ENCODE peak calls at places on chromosomes 2 and 18, in four cellular contexts. One of them, this sample, is unnamed.

GRCh38 chr2:190695739-190696138 is 46.9 kb downstream of the NAB1 start:
- DNase-seq in GM12878: no peak
- DNase-seq in HepG2: no peak
- DNase-seq in K562: no peak
- DNase-seq in this sample: no peak

GRCh38 chr18:3093624-3094354 is 80.8 kb upstream of the LPIN2 start:
- DNase-seq in GM12878: no peak
- DNase-seq in HepG2: no peak
- DNase-seq in K562: no peak
- DNase-seq in this sample: no peak

GRCh38 chr2:58057890-58058590 is 11.4 kb downstream of the VRK2 start:
- DNase-seq in GM12878: no peak
- DNase-seq in HepG2: no peak
- DNase-seq in K562: no peak
- DNase-seq in this sample: no peak

GRCh38 chr2:209685340-209685739 is 86.3 kb upstream of the UNC80 start:
- DNase-seq in GM12878: no peak
- DNase-seq in HepG2: no peak
- DNase-seq in K562: no peak
- DNase-seq in this sample: no peak

GRCh38 chr2:74544634-74545033 is 9.1 kb downstream of the LOXL3 start:
- DNase-seq in GM12878: no peak
- DNase-seq in HepG2: no peak
- DNase-seq in K562: peak; percentile 35
- DNase-seq in this sample: no peak

GRCh38 chr2:14552286-14552685 is 80.2 kb upstream of the LRATD1 start:
- DNase-seq in GM12878: no peak
- DNase-seq in HepG2: no peak
- DNase-seq in K562: no peak
- DNase-seq in this sample: no peak

GRCh38 chr2:237915576-237915975 is 51.2 kb upstream of the UBE2F start:
- DNase-seq in GM12878: no peak
- DNase-seq in HepG2: no peak
- DNase-seq in K562: no peak
- DNase-seq in this sample: no peak

GRCh38 chr18:67665266-67665665 is 148.7 kb upstream of the DSEL start:
- DNase-seq in GM12878: no peak
- DNase-seq in HepG2: no peak
- DNase-seq in K562: no peak
- DNase-seq in this sample: no peak

GRCh38 chr2:203797363-203798111 is 70.0 kb upstream of the CTLA4 start:
- DNase-seq in GM12878: no peak
- DNase-seq in HepG2: no peak
- DNase-seq in K562: no peak
- DNase-seq in this sample: no peak

GRCh38 chr18:1760901-1761300 is 810.4 kb downstream of the METTL4 start:
- DNase-seq in GM12878: no peak
- DNase-seq in HepG2: no peak
- DNase-seq in K562: no peak
- DNase-seq in this sample: no peak

GRCh38 chr2:239758325-239758877 is 266.7 kb downstream of the NDUFA10 start:
- DNase-seq in GM12878: no peak
- DNase-seq in HepG2: no peak
- DNase-seq in K562: no peak
- DNase-seq in this sample: no peak

GRCh38 chr2:212548459-212548815 is 9.8 kb upstream of the ERBB4 start:
- DNase-seq in GM12878: no peak
- DNase-seq in HepG2: peak; percentile 42
- DNase-seq in K562: no peak
- DNase-seq in this sample: no peak

GRCh38 chr2:27844821-27845255 is 45.3 kb downstream of the RBKS start:
- DNase-seq in GM12878: no peak
- DNase-seq in HepG2: no peak
- DNase-seq in K562: no peak
- DNase-seq in this sample: no peak

GRCh38 chr2:168030862-168031624 is 216.4 kb downstream of the STK39 start:
- DNase-seq in GM12878: peak; percentile 44
- DNase-seq in HepG2: no peak
- DNase-seq in K562: no peak
- DNase-seq in this sample: no peak

GRCh38 chr2:121858406-121858805 is 103.0 kb downstream of the TSN start:
- DNase-seq in GM12878: no peak
- DNase-seq in HepG2: no peak
- DNase-seq in K562: no peak
- DNase-seq in this sample: no peak

GRCh38 chr2:192161670-192162290 is 33.0 kb downstream of the TMEFF2 start:
- DNase-seq in GM12878: no peak
- DNase-seq in HepG2: no peak
- DNase-seq in K562: no peak
- DNase-seq in this sample: no peak

GRCh38 chr2:215716971-215717370 is 281.1 kb upstream of the FN1 start:
- DNase-seq in GM12878: no peak
- DNase-seq in HepG2: no peak
- DNase-seq in K562: no peak
- DNase-seq in this sample: no peak

GRCh38 chr2:147487286-147487979 is 357.4 kb upstream of the ACVR2A start:
- DNase-seq in GM12878: no peak
- DNase-seq in HepG2: no peak
- DNase-seq in K562: no peak
- DNase-seq in this sample: no peak

GRCh38 chr2:240236217-240237111 is 96.0 kb upstream of the OTOS start:
- DNase-seq in GM12878: no peak
- DNase-seq in HepG2: no peak
- DNase-seq in K562: no peak
- DNase-seq in this sample: no peak

GRCh38 chr18:47772374-47773248 is 157.8 kb downstream of the SMAD2 start:
- DNase-seq in GM12878: no peak
- DNase-seq in HepG2: peak; percentile 29
- DNase-seq in K562: peak; percentile 55
- DNase-seq in this sample: peak; percentile 91

GRCh38 chr2:173574713-173575112 is 220.0 kb downstream of the CDCA7 start:
- DNase-seq in GM12878: no peak
- DNase-seq in HepG2: no peak
- DNase-seq in K562: no peak
- DNase-seq in this sample: no peak

GRCh38 chr2:162000466-162000865 is 73.5 kb downstream of the DPP4 start:
- DNase-seq in GM12878: no peak
- DNase-seq in HepG2: no peak
- DNase-seq in K562: no peak
- DNase-seq in this sample: no peak

GRCh38 chr2:239240480-239240881 is 160.3 kb downstream of the HDAC4 start:
- DNase-seq in GM12878: no peak
- DNase-seq in HepG2: no peak
- DNase-seq in K562: peak; percentile 38
- DNase-seq in this sample: no peak

GRCh38 chr18:2961828-2962227 is 51.1 kb downstream of the LPIN2 start:
- DNase-seq in GM12878: no peak
- DNase-seq in HepG2: no peak
- DNase-seq in K562: no peak
- DNase-seq in this sample: no peak

GRCh38 chr2:201857326-201857725 is 51.0 kb downstream of the CDK15 start:
- DNase-seq in GM12878: no peak
- DNase-seq in HepG2: no peak
- DNase-seq in K562: no peak
- DNase-seq in this sample: no peak

GRCh38 chr18:3857544-3857943 is 407.6 kb downstream of the TGIF1 start:
- DNase-seq in GM12878: no peak
- DNase-seq in HepG2: no peak
- DNase-seq in K562: no peak
- DNase-seq in this sample: no peak

GRCh38 chr2:63669596-63669995 is 80.8 kb downstream of the MDH1 start:
- DNase-seq in GM12878: no peak
- DNase-seq in HepG2: no peak
- DNase-seq in K562: no peak
- DNase-seq in this sample: no peak

GRCh38 chr2:74779587-74780135 is 54.3 kb upstream of the HK2 start:
- DNase-seq in GM12878: no peak
- DNase-seq in HepG2: no peak
- DNase-seq in K562: no peak
- DNase-seq in this sample: no peak

GRCh38 chr2:188676012-188676405 is 298.2 kb upstream of the COL3A1 start:
- DNase-seq in GM12878: no peak
- DNase-seq in HepG2: no peak
- DNase-seq in K562: no peak
- DNase-seq in this sample: no peak

GRCh38 chr2:105839793-105840192 is 95.1 kb downstream of the NCK2 start:
- DNase-seq in GM12878: no peak
- DNase-seq in HepG2: no peak
- DNase-seq in K562: no peak
- DNase-seq in this sample: no peak

GRCh38 chr2:58973831-58974281 is 732.7 kb upstream of the FANCL start:
- DNase-seq in GM12878: no peak
- DNase-seq in HepG2: no peak
- DNase-seq in K562: no peak
- DNase-seq in this sample: peak; percentile 65

GRCh38 chr18:31506024-31506742 is 8.2 kb downstream of the DSG2 start:
- DNase-seq in GM12878: no peak
- DNase-seq in HepG2: peak; percentile 46
- DNase-seq in K562: no peak
- DNase-seq in this sample: no peak

GRCh38 chr2:195561205-195562032 is 95.6 kb upstream of the SLC39A10 start:
- DNase-seq in GM12878: peak; percentile 82
- DNase-seq in HepG2: no peak
- DNase-seq in K562: no peak
- DNase-seq in this sample: no peak

GRCh38 chr2:46431481-46432235 is 47.7 kb upstream of the TMEM247 start:
- DNase-seq in GM12878: no peak
- DNase-seq in HepG2: no peak
- DNase-seq in K562: no peak
- DNase-seq in this sample: no peak

GRCh38 chr2:127585270-127585807 is 49.9 kb downstream of the MYO7B start:
- DNase-seq in GM12878: no peak
- DNase-seq in HepG2: no peak
- DNase-seq in K562: no peak
- DNase-seq in this sample: no peak
- TF ChIP-seq NR2C2 in GM12878: no peak
- TF ChIP-seq NR2C2 in HepG2: no peak
- TF ChIP-seq NR2C2 in K562: no peak
- TF ChIP-seq NR2C2 in this sample: no peak

GRCh38 chr2:19736191-19736831 is 165.5 kb downstream of the TTC32 start:
- DNase-seq in GM12878: no peak
- DNase-seq in HepG2: no peak
- DNase-seq in K562: no peak
- DNase-seq in this sample: no peak
- TF ChIP-seq NR2C2 in GM12878: no peak
- TF ChIP-seq NR2C2 in HepG2: no peak
- TF ChIP-seq NR2C2 in K562: no peak
- TF ChIP-seq NR2C2 in this sample: no peak

GRCh38 chr2:9099341-9099751 is 95.9 kb upstream of the MBOAT2 start:
- DNase-seq in GM12878: peak; percentile 76
- DNase-seq in HepG2: peak; percentile 57
- DNase-seq in K562: no peak
- DNase-seq in this sample: no peak

GRCh38 chr2:9095690-9096089 is 92.2 kb upstream of the MBOAT2 start:
- DNase-seq in GM12878: no peak
- DNase-seq in HepG2: no peak
- DNase-seq in K562: no peak
- DNase-seq in this sample: peak; percentile 67

GRCh38 chr2:9096761-9097160 is 93.3 kb upstream of the MBOAT2 start:
- DNase-seq in GM12878: no peak
- DNase-seq in HepG2: no peak
- DNase-seq in K562: no peak
- DNase-seq in this sample: no peak

GRCh38 chr2:9097239-9097638 is 93.8 kb upstream of the MBOAT2 start:
- DNase-seq in GM12878: no peak
- DNase-seq in HepG2: no peak
- DNase-seq in K562: no peak
- DNase-seq in this sample: no peak

GRCh38 chr2:9097871-9098270 is 94.4 kb upstream of the MBOAT2 start:
- DNase-seq in GM12878: no peak
- DNase-seq in HepG2: no peak
- DNase-seq in K562: no peak
- DNase-seq in this sample: no peak
- TF ChIP-seq NR2C2 in GM12878: no peak
- TF ChIP-seq NR2C2 in HepG2: no peak
- TF ChIP-seq NR2C2 in K562: no peak
- TF ChIP-seq NR2C2 in this sample: no peak

GRCh38 chr2:143685439-143686078 is 556.3 kb downstream of the ARHGAP15 start:
- DNase-seq in GM12878: no peak
- DNase-seq in HepG2: no peak
- DNase-seq in K562: no peak
- DNase-seq in this sample: no peak
- TF ChIP-seq NR2C2 in GM12878: no peak
- TF ChIP-seq NR2C2 in HepG2: no peak
- TF ChIP-seq NR2C2 in K562: no peak
- TF ChIP-seq NR2C2 in this sample: no peak

GRCh38 chr2:96354492-96354891 is 18.9 kb downstream of the NCAPH start:
- DNase-seq in GM12878: no peak
- DNase-seq in HepG2: no peak
- DNase-seq in K562: no peak
- DNase-seq in this sample: no peak

GRCh38 chr2:96359310-96359709 is 23.7 kb downstream of the NCAPH start:
- DNase-seq in GM12878: no peak
- DNase-seq in HepG2: no peak
- DNase-seq in K562: no peak
- DNase-seq in this sample: no peak

GRCh38 chr2:96356889-96357288 is 21.3 kb downstream of the NCAPH start:
- DNase-seq in GM12878: no peak
- DNase-seq in HepG2: no peak
- DNase-seq in K562: no peak
- DNase-seq in this sample: no peak

GRCh38 chr2:96353032-96353561 is 17.5 kb downstream of the NCAPH start:
- DNase-seq in GM12878: no peak
- DNase-seq in HepG2: no peak
- DNase-seq in K562: peak; percentile 81
- DNase-seq in this sample: no peak

GRCh38 chr2:96353606-96354095 is 18.1 kb downstream of the NCAPH start:
- DNase-seq in GM12878: no peak
- DNase-seq in HepG2: no peak
- DNase-seq in K562: no peak
- DNase-seq in this sample: no peak
- TF ChIP-seq NR2C2 in GM12878: no peak
- TF ChIP-seq NR2C2 in HepG2: no peak
- TF ChIP-seq NR2C2 in K562: no peak
- TF ChIP-seq NR2C2 in this sample: no peak

GRCh38 chr2:72142743-72143440 is 4.8 kb downstream of the CYP26B1 start:
- DNase-seq in GM12878: no peak
- DNase-seq in HepG2: no peak
- DNase-seq in K562: no peak
- DNase-seq in this sample: peak; percentile 57
- TF ChIP-seq NR2C2 in GM12878: no peak
- TF ChIP-seq NR2C2 in HepG2: no peak
- TF ChIP-seq NR2C2 in K562: no peak
- TF ChIP-seq NR2C2 in this sample: no peak

GRCh38 chr2:36468463-36469266 is 113.1 kb downstream of the CRIM1 start:
- DNase-seq in GM12878: no peak
- DNase-seq in HepG2: no peak
- DNase-seq in K562: no peak
- DNase-seq in this sample: no peak
- TF ChIP-seq NR2C2 in GM12878: no peak
- TF ChIP-seq NR2C2 in HepG2: no peak
- TF ChIP-seq NR2C2 in K562: no peak
- TF ChIP-seq NR2C2 in this sample: no peak

GRCh38 chr2:177178797-177179196 is 33.8 kb upstream of the HNRNPA3 start:
- DNase-seq in GM12878: no peak
- DNase-seq in HepG2: no peak
- DNase-seq in K562: no peak
- DNase-seq in this sample: no peak
- TF ChIP-seq NR2C2 in GM12878: no peak
- TF ChIP-seq NR2C2 in HepG2: no peak
- TF ChIP-seq NR2C2 in K562: no peak
- TF ChIP-seq NR2C2 in this sample: no peak

This sample was measured in WTC11.